ENCODE peak calls at places on chromosomes 2 and 18, in four cellular contexts. A, Q, O and I are unnamed samples.

GRCh38 chr2:199460101-199460671 is 2.4 kb upstream of the SATB2 start:
- DNase-seq in A (no peak), Q (no peak), O (no peak), I (no peak)

GRCh38 chr2:241848761-241849615 is 9.7 kb downstream of the PDCD1 start:
- DNase-seq in A (no peak), Q (no peak), O (no peak), I (no peak)

GRCh38 chr2:120291464-120292311 is 39.0 kb downstream of the RALB start:
- DNase-seq in A (no peak), Q (no peak), O (no peak), I (peak; percentile 97)

GRCh38 chr2:18498531-18498930 is 61.9 kb downstream of the RDH14 start:
- DNase-seq in A (peak; percentile 26), Q (no peak), O (no peak), I (peak; percentile 45)

GRCh38 chr18:48594725-48595124 is 55.9 kb downstream of the CTIF start:
- DNase-seq in A (no peak), Q (no peak), O (no peak), I (no peak)

GRCh38 chr2:68454719-68455118 is 12.4 kb downstream of the FBXO48 start:
- DNase-seq in A (no peak), Q (no peak), O (no peak), I (no peak)

GRCh38 chr18:63439334-63439733 is 17.1 kb upstream of the VPS4B start:
- DNase-seq in A (peak; percentile 48), Q (peak; percentile 25), O (peak; percentile 69), I (no peak)

GRCh38 chr18:57443247-57443646 is 8.1 kb downstream of the ONECUT2 start:
- DNase-seq in A (no peak), Q (no peak), O (no peak), I (no peak)

GRCh38 chr2:100614455-100615000 is 51.7 kb downstream of the PDCL3 start:
- DNase-seq in A (no peak), Q (no peak), O (no peak), I (no peak)

GRCh38 chr18:48683661-48684060 is 144.8 kb downstream of the CTIF start:
- DNase-seq in A (no peak), Q (no peak), O (no peak), I (no peak)

GRCh38 chr2:152594022-152594712 is 123.1 kb downstream of the PRPF40A start:
- DNase-seq in A (no peak), Q (no peak), O (no peak), I (peak; percentile 26)

GRCh38 chr2:84938194-84938879 is 32.6 kb upstream of the KCMF1 start:
- DNase-seq in A (no peak), Q (no peak), O (peak; percentile 80), I (no peak)

GRCh38 chr2:86825728-86826386 is 35.1 kb upstream of the CD8A start:
- DNase-seq in A (no peak), Q (no peak), O (no peak), I (no peak)

GRCh38 chr2:127047054-127047453 is 59.9 kb downstream of the BIN1 start:
- DNase-seq in A (no peak), Q (no peak), O (no peak), I (no peak)

GRCh38 chr2:232592687-232593407 is 40.6 kb upstream of the EFHD1 start:
- DNase-seq in A (no peak), Q (no peak), O (peak; percentile 84), I (no peak)

GRCh38 chr18:9428862-9429661 is 46.3 kb upstream of the RALBP1 start:
- DNase-seq in A (no peak), Q (no peak), O (no peak), I (no peak)

GRCh38 chr2:52260904-52261303 is 1229.0 kb upstream of the NRXN1 start:
- DNase-seq in A (no peak), Q (no peak), O (no peak), I (no peak)

GRCh38 chr2:231425291-231425810 is 29.8 kb downstream of the B3GNT7 start:
- DNase-seq in A (no peak), Q (no peak), O (no peak), I (no peak)

GRCh38 chr2:103401621-103402020 is 639.8 kb downstream of the TMEM182 start:
- DNase-seq in A (no peak), Q (no peak), O (no peak), I (no peak)

GRCh38 chr2:166112193-166112605 is 15.6 kb downstream of the SCN1A start:
- DNase-seq in A (no peak), Q (no peak), O (no peak), I (no peak)

GRCh38 chr2:40095003-40095402 is 315.9 kb upstream of the THUMPD2 start:
- DNase-seq in A (no peak), Q (no peak), O (peak; percentile 11), I (peak; percentile 25)

GRCh38 chr2:149908731-149909690 is 321.4 kb upstream of the MMADHC start:
- DNase-seq in A (no peak), Q (no peak), O (no peak), I (no peak)

GRCh38 chr2:207469953-207470699 is 59.6 kb upstream of the CREB1 start:
- DNase-seq in A (no peak), Q (no peak), O (no peak), I (no peak)

GRCh38 chr2:217964255-217964654 is 38.5 kb downstream of the TNS1 start:
- DNase-seq in A (no peak), Q (no peak), O (no peak), I (no peak)

GRCh38 chr2:172095146-172095904 is 7.4 kb downstream of the DLX2 start:
- DNase-seq in A (peak; percentile 84), Q (peak; percentile 64), O (peak; percentile 71), I (no peak)